ENCODE peak calls at places on chromosomes 3 and 15, in six cellular contexts. I is tibial artery, D is type B pancreatic cell, Z is activated B cell treated with CpG ODN at 0.5 μM for 24 hours, J is astrocyte of the spinal cord, X is RWPE1. F is an unnamed sample.

GRCh38 chr15:78306176-78306774 is 6.9 kb upstream of the SKIC8 start:
- DNase-seq in I (no peak), D (no peak), Z (no peak), J (peak; percentile 83), X (no peak), F (no peak)

GRCh38 chr15:63923993-63924950 is 90.5 kb upstream of the HERC1 start:
- DNase-seq in I (peak; percentile 62), D (no peak), Z (no peak), J (peak; percentile 60), X (no peak), F (no peak)

GRCh38 chr15:71629761-71630499 is 180.4 kb upstream of the NR2E3 start:
- DNase-seq in I (no peak), D (no peak), Z (no peak), J (no peak), X (no peak), F (no peak)

GRCh38 chr3:50318615-50319014 is 3.9 kb downstream of the HYAL2 start:
- DNase-seq in I (no peak), D (no peak), Z (no peak), J (no peak), X (no peak), F (no peak)

GRCh38 chr15:51099185-51099584 is 4.5 kb upstream of the TNFAIP8L3 start:
- DNase-seq in I (no peak), D (no peak), Z (no peak), J (no peak), X (no peak), F (no peak)

GRCh38 chr3:194885766-194886165 is 200.1 kb downstream of the FAM43A start:
- DNase-seq in I (no peak), D (peak; percentile 22), Z (no peak), J (no peak), X (no peak), F (no peak)

GRCh38 chr15:85761635-85762034 is 33.1 kb downstream of the KLHL25 start:
- DNase-seq in I (no peak), D (no peak), Z (no peak), J (peak; percentile 71), X (peak; percentile 31), F (no peak)

GRCh38 chr3:15495461-15496340 is 25.8 kb downstream of the COLQ start:
- DNase-seq in I (no peak), D (no peak), Z (no peak), J (no peak), X (no peak), F (no peak)

GRCh38 chr15:71201471-71201870 is 86.2 kb downstream of the THSD4 start:
- DNase-seq in I (no peak), D (no peak), Z (no peak), J (no peak), X (no peak), F (no peak)

GRCh38 chr3:25453521-25454410 is 25.7 kb downstream of the RARB start:
- DNase-seq in I (no peak), D (no peak), Z (no peak), J (peak; percentile 72), X (no peak), F (no peak)

GRCh38 chr3:52124766-52125165 is 29.5 kb downstream of the POC1A start:
- DNase-seq in I (no peak), D (no peak), Z (no peak), J (no peak), X (no peak), F (peak; percentile 6)

GRCh38 chr3:137642831-137643230 is 121.3 kb upstream of the SOX14 start:
- DNase-seq in I (no peak), D (no peak), Z (no peak), J (no peak), X (no peak), F (no peak)

GRCh38 chr15:31814082-31814481 is 216.2 kb upstream of the CHRNA7 start:
- DNase-seq in I (peak; percentile 13), D (no peak), Z (no peak), J (no peak), X (no peak), F (no peak)

GRCh38 chr3:46715507-46716175 is 2.0 kb downstream of the PRSS50 start:
- DNase-seq in I (peak; percentile 53), D (peak; percentile 54), Z (no peak), J (no peak), X (no peak), F (no peak)

GRCh38 chr3:51897391-51897790 is 5.8 kb downstream of the IQCF1 start:
- DNase-seq in I (no peak), D (no peak), Z (no peak), J (no peak), X (no peak), F (no peak)

GRCh38 chr3:42853739-42854302 is 21.9 kb downstream of the CYP8B1 start:
- DNase-seq in I (no peak), D (peak; percentile 34), Z (no peak), J (no peak), X (no peak), F (no peak)

GRCh38 chr3:53490131-53490474 is 4.3 kb upstream of the CACNA1D start:
- DNase-seq in I (no peak), D (no peak), Z (no peak), J (no peak), X (no peak), F (no peak)

DNA sequence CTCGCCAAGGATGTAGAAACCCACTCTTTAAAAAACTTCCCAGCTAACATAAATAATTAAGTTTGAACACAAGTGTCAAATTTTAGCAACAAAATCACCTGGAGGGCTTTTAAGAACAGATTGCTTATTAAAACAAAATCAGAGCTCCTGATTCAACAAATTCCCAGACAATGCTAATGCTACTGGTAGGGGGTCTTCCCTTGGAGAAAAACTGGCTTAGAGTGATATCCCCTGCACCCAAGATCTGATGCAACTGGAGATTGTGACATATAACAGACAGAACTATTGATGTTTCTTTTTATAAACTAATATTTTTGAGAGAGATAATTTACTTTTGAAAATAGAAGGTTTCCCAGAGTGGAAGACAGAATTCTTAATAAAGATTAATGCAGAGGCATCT is 19.9 kb downstream of the IGSF10 start:
- DNase-seq in I (no peak), D (no peak), Z (no peak), J (no peak), X (no peak), F (no peak)
- TF ChIP-seq CTCF in I (no peak), D (no peak), Z (no peak), J (no peak), X (no peak), F (no peak)

GRCh38 chr3:99551520-99551919 is 86.9 kb upstream of the COL8A1 start:
- DNase-seq in I (no peak), D (no peak), Z (no peak), J (no peak), X (no peak), F (no peak)
- TF ChIP-seq CTCF in I (no peak), D (no peak), Z (no peak), J (peak; percentile 13), X (no peak), F (no peak)

DNA sequence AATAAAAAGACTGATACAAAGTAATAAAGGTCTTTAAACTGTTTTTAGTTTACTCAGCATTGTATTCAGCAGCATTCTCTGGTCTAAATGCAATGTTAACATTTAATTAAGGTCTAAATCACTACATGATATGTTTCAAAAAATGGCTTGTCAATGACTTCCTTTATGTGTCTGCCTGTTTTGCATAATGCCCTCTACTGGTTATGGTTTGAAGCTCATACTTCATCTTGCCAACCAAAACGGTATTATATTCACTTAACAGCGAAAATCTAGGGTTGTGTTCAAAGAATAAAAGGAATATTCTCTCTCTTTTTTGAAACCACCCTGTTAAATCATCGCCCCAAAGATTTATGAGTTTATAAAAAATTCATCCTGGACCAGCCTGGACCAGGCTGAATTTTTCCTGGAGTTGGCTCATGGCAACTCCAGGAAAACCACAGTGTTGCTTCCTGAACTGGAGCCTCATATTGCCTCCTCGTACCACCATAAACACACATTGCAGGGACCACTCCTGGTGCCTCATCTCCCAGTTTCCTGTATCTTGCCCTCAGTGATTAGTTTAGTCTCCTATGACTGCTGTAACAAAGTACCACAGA is 6.7 kb upstream of the NCEH1 start:
- DNase-seq in I (no peak), D (no peak), Z (no peak), J (no peak), X (no peak), F (no peak)
- TF ChIP-seq CTCF in I (no peak), D (peak; percentile 49), Z (no peak), J (peak; percentile 31), X (no peak), F (peak; percentile 55)

DNA sequence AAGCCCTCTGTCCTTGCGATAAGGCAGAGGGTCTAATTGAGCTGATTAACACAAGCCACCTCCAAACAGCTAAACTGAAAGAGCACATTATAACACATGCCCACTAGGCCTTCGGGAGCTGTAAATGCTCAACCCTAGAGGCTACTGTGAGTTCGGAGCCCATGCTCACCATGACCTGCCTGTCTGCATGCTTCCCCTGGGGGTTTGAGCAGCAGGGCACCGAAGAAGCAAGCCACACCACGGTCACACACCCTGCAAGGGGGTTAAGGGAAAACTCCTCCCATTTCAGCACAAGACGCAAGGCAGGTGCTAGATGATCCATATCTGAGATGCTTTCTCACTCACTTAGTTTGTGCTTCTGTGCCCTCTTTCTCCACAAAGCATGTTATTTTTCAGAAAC is 435.9 kb upstream of the CADM2 start:
- DNase-seq in I (no peak), D (no peak), Z (no peak), J (no peak), X (no peak), F (no peak)
- TF ChIP-seq CTCF in I (no peak), D (no peak), Z (no peak), J (no peak), X (no peak), F (no peak)

GRCh38 chr3:62659660-62660059 is 215.6 kb downstream of the CADPS start:
- DNase-seq in I (no peak), D (no peak), Z (no peak), J (no peak), X (no peak), F (no peak)
- TF ChIP-seq CTCF in I (no peak), D (peak; percentile 27), Z (no peak), J (no peak), X (no peak), F (no peak)

GRCh38 chr3:100007313-100007712 is 107.0 kb downstream of the FILIP1L start:
- DNase-seq in I (no peak), D (no peak), Z (no peak), J (no peak), X (no peak), F (no peak)

GRCh38 chr3:100004931-100005330 is 109.4 kb downstream of the FILIP1L start:
- DNase-seq in I (no peak), D (no peak), Z (no peak), J (no peak), X (no peak), F (no peak)

GRCh38 chr3:100005670-100006393 is 108.5 kb downstream of the FILIP1L start:
- DNase-seq in I (no peak), D (no peak), Z (no peak), J (no peak), X (no peak), F (no peak)

GRCh38 chr3:100008081-100008698 is 106.1 kb downstream of the FILIP1L start:
- DNase-seq in I (no peak), D (no peak), Z (no peak), J (no peak), X (no peak), F (no peak)

DNA sequence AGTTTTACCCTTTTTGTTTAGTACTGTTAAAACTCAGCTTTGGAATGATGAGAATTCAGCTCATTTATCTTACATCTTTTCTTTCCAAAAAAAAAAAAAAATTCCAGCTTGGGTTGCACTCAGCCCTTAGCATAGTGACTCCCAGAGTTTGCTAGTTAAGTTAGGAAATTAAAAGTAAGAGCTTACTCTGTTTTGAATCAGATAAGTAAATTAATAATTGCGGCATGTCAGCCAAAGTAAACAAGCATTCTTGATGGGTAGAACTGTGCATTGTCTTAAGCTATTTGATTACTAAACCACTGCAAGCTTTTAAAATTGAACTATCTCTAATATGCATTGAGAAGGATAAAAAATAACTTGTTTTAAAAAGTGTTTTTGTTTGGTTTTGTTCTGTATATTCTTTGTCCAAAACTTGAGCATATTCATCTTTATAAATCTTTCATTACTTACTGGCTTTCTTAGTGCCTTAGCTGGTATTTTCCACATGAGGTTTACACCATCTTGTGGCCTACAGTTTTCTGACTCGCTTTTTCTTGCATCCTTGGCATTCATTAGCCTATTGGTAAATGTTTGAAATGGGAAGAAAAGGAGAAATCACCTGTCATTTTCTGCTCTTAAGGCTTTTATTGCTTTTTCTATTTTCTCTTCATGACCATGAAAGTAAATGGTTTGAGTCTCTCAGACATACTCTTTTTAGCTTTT is 107.6 kb downstream of the FILIP1L start:
- DNase-seq in I (no peak), D (no peak), Z (no peak), J (peak; percentile 50), X (no peak), F (no peak)
- TF ChIP-seq CTCF in I (peak; percentile 38), D (no peak), Z (no peak), J (peak; percentile 24), X (no peak), F (no peak)

F was measured in CD14-positive monocyte.